ENCODE peak calls at places on chromosome 12, in eight cellular contexts. One of them, this sample, is unnamed.

GRCh38 chr12:63948211-63948610 is 103.7 kb downstream of the SRGAP1 start:
- DNase-seq in DMS79 treated with DMSO at 0.1 percent for 48 hours: no peak
- DNase-seq in WTC11: no peak
- DNase-seq in Caki2: peak
- DNase-seq in Caco-2: no peak
- DNase-seq in heart left ventricle: no peak
- DNase-seq in NCI-H2171 treated with DMSO at 0.1 percent for 48 hours: no peak
- DNase-seq in endothelial cell of umbilical vein: no peak
- DNase-seq in this sample: no peak

GRCh38 chr12:30188602-30189326 is 405.0 kb upstream of the TMTC1 start:
- DNase-seq in heart left ventricle: peak
- DNase-seq in Caco-2: no peak
- DNase-seq in NCI-H2171 treated with DMSO at 0.1 percent for 48 hours: no peak
- DNase-seq in WTC11: no peak
- DNase-seq in DMS79 treated with DMSO at 0.1 percent for 48 hours: no peak
- DNase-seq in endothelial cell of umbilical vein: no peak
- DNase-seq in Caki2: no peak
- DNase-seq in this sample: no peak

GRCh38 chr12:31224768-31225448 is 101.0 kb downstream of the SINHCAF start:
- DNase-seq in Caco-2: no peak
- DNase-seq in WTC11: no peak
- DNase-seq in NCI-H2171 treated with DMSO at 0.1 percent for 48 hours: no peak
- DNase-seq in heart left ventricle: no peak
- DNase-seq in endothelial cell of umbilical vein: no peak
- DNase-seq in DMS79 treated with DMSO at 0.1 percent for 48 hours: no peak
- DNase-seq in Caki2: no peak
- DNase-seq in this sample: no peak

GRCh38 chr12:52924764-52925716 is 20.2 kb upstream of the KRT8 start:
- DNase-seq in endothelial cell of umbilical vein: peak
- DNase-seq in DMS79 treated with DMSO at 0.1 percent for 48 hours: no peak
- DNase-seq in heart left ventricle: no peak
- DNase-seq in NCI-H2171 treated with DMSO at 0.1 percent for 48 hours: no peak
- DNase-seq in WTC11: no peak
- DNase-seq in Caco-2: peak
- DNase-seq in Caki2: peak
- DNase-seq in this sample: no peak

GRCh38 chr12:95216704-95217376 is 427 bp downstream of the FGD6 start:
- DNase-seq in WTC11: no peak
- DNase-seq in Caco-2: no peak
- DNase-seq in Caki2: peak
- DNase-seq in endothelial cell of umbilical vein: peak
- DNase-seq in heart left ventricle: no peak
- DNase-seq in DMS79 treated with DMSO at 0.1 percent for 48 hours: peak
- DNase-seq in NCI-H2171 treated with DMSO at 0.1 percent for 48 hours: peak
- DNase-seq in this sample: no peak

GRCh38 chr12:53505086-53505485 is 2.2 kb downstream of the NPFF start:
- DNase-seq in DMS79 treated with DMSO at 0.1 percent for 48 hours: no peak
- DNase-seq in Caki2: no peak
- DNase-seq in NCI-H2171 treated with DMSO at 0.1 percent for 48 hours: no peak
- DNase-seq in WTC11: no peak
- DNase-seq in heart left ventricle: no peak
- DNase-seq in endothelial cell of umbilical vein: no peak
- DNase-seq in Caco-2: no peak
- DNase-seq in this sample: peak

GRCh38 chr12:24821691-24822090 is 127.2 kb downstream of the BCAT1 start:
- DNase-seq in Caki2: no peak
- DNase-seq in heart left ventricle: no peak
- DNase-seq in WTC11: no peak
- DNase-seq in Caco-2: no peak
- DNase-seq in NCI-H2171 treated with DMSO at 0.1 percent for 48 hours: no peak
- DNase-seq in endothelial cell of umbilical vein: no peak
- DNase-seq in DMS79 treated with DMSO at 0.1 percent for 48 hours: no peak
- DNase-seq in this sample: no peak

GRCh38 chr12:116928504-116928903 is 17.8 kb downstream of the FBXW8 start:
- DNase-seq in heart left ventricle: no peak
- DNase-seq in endothelial cell of umbilical vein: no peak
- DNase-seq in WTC11: no peak
- DNase-seq in DMS79 treated with DMSO at 0.1 percent for 48 hours: no peak
- DNase-seq in Caco-2: no peak
- DNase-seq in Caki2: no peak
- DNase-seq in NCI-H2171 treated with DMSO at 0.1 percent for 48 hours: no peak
- DNase-seq in this sample: no peak

GRCh38 chr12:112944028-112944690 is 5.9 kb downstream of the OAS3 start:
- DNase-seq in Caki2: no peak
- DNase-seq in WTC11: no peak
- DNase-seq in Caco-2: no peak
- DNase-seq in NCI-H2171 treated with DMSO at 0.1 percent for 48 hours: no peak
- DNase-seq in DMS79 treated with DMSO at 0.1 percent for 48 hours: no peak
- DNase-seq in endothelial cell of umbilical vein: no peak
- DNase-seq in heart left ventricle: no peak
- DNase-seq in this sample: no peak

GRCh38 chr12:522692-523378 is 63.1 kb downstream of the B4GALNT3 start:
- DNase-seq in heart left ventricle: no peak
- DNase-seq in WTC11: no peak
- DNase-seq in endothelial cell of umbilical vein: no peak
- DNase-seq in Caki2: no peak
- DNase-seq in NCI-H2171 treated with DMSO at 0.1 percent for 48 hours: no peak
- DNase-seq in DMS79 treated with DMSO at 0.1 percent for 48 hours: no peak
- DNase-seq in Caco-2: no peak
- DNase-seq in this sample: no peak

GRCh38 chr12:85310456-85311076 is 30.5 kb downstream of the ALX1 start:
- DNase-seq in endothelial cell of umbilical vein: peak
- DNase-seq in Caki2: peak
- DNase-seq in WTC11: no peak
- DNase-seq in DMS79 treated with DMSO at 0.1 percent for 48 hours: no peak
- DNase-seq in heart left ventricle: no peak
- DNase-seq in Caco-2: no peak
- DNase-seq in NCI-H2171 treated with DMSO at 0.1 percent for 48 hours: no peak
- DNase-seq in this sample: no peak

This sample was measured in Right ventricle myocardium superior.